ENCODE peak calls at places on chromosomes 6 and 20, in seven cellular contexts. L is GM10248, K is A673, J is Peyer's patch, B is AG10803, S is upper lobe of right lung, X is cardiac muscle cell. M is an unnamed sample.

GRCh38 chr20:59749293-59749680 is 144.9 kb downstream of the PHACTR3 start:
- DNase-seq in L (no peak), K (no peak), J (no peak), B (peak), S (no peak), X (peak), M (peak)

GRCh38 chr20:38764563-38765355 is 16.5 kb downstream of the ACTR5 start:
- DNase-seq in L (no peak), K (peak), J (peak), B (peak), S (no peak), X (peak), M (no peak)

GRCh38 chr6:67369679-67370078 is 1265.4 kb upstream of the ADGRB3 start:
- DNase-seq in L (no peak), K (no peak), J (no peak), B (no peak), S (no peak), X (no peak), M (no peak)

GRCh38 chr6:12051861-12052368 is 39.8 kb downstream of the HIVEP1 start:
- DNase-seq in L (peak), K (no peak), J (peak), B (peak), S (no peak), X (no peak), M (no peak)

GRCh38 chr20:47468290-47469050 is 33.2 kb upstream of the NCOA3 start:
- DNase-seq in L (peak), K (no peak), J (peak), B (no peak), S (no peak), X (no peak), M (no peak)

GRCh38 chr6:28357036-28357435 is 7.3 kb downstream of the ZKSCAN3 start:
- DNase-seq in L (no peak), K (no peak), J (no peak), B (no peak), S (no peak), X (peak), M (no peak)

GRCh38 chr6:85920782-85921181 is 278.1 kb upstream of the SYNCRIP start:
- DNase-seq in L (no peak), K (no peak), J (no peak), B (no peak), S (no peak), X (no peak), M (no peak)

GRCh38 chr20:32960849-32961731 is 43.1 kb downstream of the SUN5 start:
- DNase-seq in L (peak), K (no peak), J (peak), B (no peak), S (peak), X (no peak), M (no peak)

GRCh38 chr20:1654994-1655393 is 2.6 kb downstream of the SIRPG start:
- DNase-seq in L (no peak), K (peak), J (no peak), B (no peak), S (no peak), X (no peak), M (no peak)

GRCh38 chr6:32883789-32884188 is 29.8 kb downstream of the PSMB9 start:
- DNase-seq in L (no peak), K (peak), J (no peak), B (peak), S (peak), X (peak), M (no peak)

GRCh38 chr6:157107915-157108651 is 215.2 kb downstream of the TMEM242 start:
- DNase-seq in L (no peak), K (no peak), J (no peak), B (peak), S (no peak), X (peak), M (no peak)

GRCh38 chr6:1970151-1970561 is 275.2 kb downstream of the GMDS start:
- DNase-seq in L (no peak), K (no peak), J (no peak), B (no peak), S (no peak), X (peak), M (no peak)

GRCh38 chr6:72984981-72985665 is 240.2 kb downstream of the KHDC1L start:
- DNase-seq in L (no peak), K (no peak), J (no peak), B (peak), S (no peak), X (no peak), M (no peak)

GRCh38 chr20:10747019-10747418 is 73.2 kb upstream of the JAG1 start:
- DNase-seq in L (no peak), K (peak), J (no peak), B (no peak), S (no peak), X (no peak), M (no peak)

GRCh38 chr6:110683236-110683635 is 132.0 kb downstream of the CDK19 start:
- DNase-seq in L (no peak), K (no peak), J (no peak), B (no peak), S (no peak), X (no peak), M (no peak)

GRCh38 chr6:44029489-44030185 is 97.6 kb downstream of the MRPL14 start:
- DNase-seq in L (no peak), K (no peak), J (no peak), B (peak), S (peak), X (peak), M (no peak)

GRCh38 chr6:124881898-124882579 is 80.2 kb upstream of the RNF217 start:
- DNase-seq in L (no peak), K (peak), J (no peak), B (peak), S (no peak), X (peak), M (no peak)

GRCh38 chr6:159254186-159254585 is 85.0 kb downstream of the FNDC1 start:
- DNase-seq in L (no peak), K (no peak), J (no peak), B (peak), S (no peak), X (no peak), M (no peak)

DNA sequence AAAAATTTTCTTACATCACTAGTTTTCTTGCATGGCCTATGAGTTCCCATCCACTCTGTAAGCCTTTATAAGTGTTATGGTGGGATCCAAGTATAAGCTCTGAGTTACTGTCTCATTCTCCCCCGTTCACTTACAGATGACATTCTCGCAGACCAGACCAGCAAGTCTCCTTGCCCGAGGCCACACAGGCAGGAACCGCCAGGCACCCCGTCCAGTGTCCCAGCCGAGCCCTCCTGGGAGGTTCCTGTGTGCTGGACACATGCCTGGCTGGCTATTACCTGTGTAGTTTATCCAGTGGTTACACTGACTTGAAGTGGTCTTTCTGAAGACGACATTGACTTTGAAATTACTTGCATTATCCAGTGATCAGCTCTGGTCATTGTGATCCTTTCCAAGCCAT is 234.8 kb upstream of the QKI start:
- DNase-seq in L (no peak), K (no peak), J (no peak), B (no peak), S (no peak), X (no peak), M (no peak)
- TF ChIP-seq CTCF in L (no peak), K (no peak), J (no peak), B (no peak), S (no peak), X (no peak), M (no peak)

DNA sequence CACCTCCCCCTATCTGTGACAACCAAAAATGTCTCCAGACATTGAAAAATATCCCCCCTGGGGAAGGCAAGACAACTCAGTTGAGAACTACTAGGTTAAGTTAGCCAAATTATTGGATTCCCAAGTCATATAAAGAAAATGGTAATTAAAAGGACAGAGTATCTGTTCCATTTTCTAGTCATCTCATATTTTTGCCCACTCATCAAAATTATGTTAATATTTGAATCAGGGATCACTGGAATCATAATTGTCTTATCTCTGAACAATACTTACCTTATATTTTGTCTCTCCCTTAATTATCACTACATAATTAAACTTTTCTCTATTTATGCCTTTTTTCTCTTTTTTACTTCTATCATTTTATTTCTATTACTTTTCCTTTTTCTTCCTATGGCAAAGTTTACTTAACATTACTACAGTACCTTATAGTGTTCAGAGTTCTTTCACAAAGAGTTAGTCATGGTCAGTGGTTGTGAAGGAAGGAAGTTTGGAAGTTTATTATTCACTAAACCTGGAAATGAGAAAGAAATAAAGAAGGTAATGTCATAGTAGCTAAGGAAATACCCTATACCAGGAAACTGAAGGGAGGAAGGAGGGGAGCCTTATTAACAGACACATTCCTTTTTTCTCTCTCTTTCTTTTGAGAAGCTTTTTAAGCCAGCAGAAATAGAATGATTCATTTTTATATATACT is 333.0 kb downstream of the COL12A1 start:
- DNase-seq in L (no peak), K (peak), J (no peak), B (no peak), S (no peak), X (no peak), M (no peak)
- TF ChIP-seq CTCF in L (no peak), K (no peak), J (no peak), B (no peak), S (no peak), X (no peak), M (peak)

GRCh38 chr6:90097357-90097756 is 199.3 kb downstream of the BACH2 start:
- DNase-seq in L (no peak), K (peak), J (no peak), B (peak), S (no peak), X (no peak), M (no peak)

GRCh38 chr6:90096818-90097217 is 199.8 kb downstream of the BACH2 start:
- DNase-seq in L (no peak), K (no peak), J (no peak), B (no peak), S (no peak), X (no peak), M (no peak)

GRCh38 chr6:90100059-90100665 is 196.5 kb downstream of the BACH2 start:
- DNase-seq in L (no peak), K (no peak), J (no peak), B (no peak), S (no peak), X (no peak), M (no peak)

GRCh38 chr6:90098637-90099036 is 198.0 kb downstream of the BACH2 start:
- DNase-seq in L (no peak), K (no peak), J (no peak), B (peak), S (no peak), X (peak), M (no peak)

GRCh38 chr6:90098025-90098474 is 198.6 kb downstream of the BACH2 start:
- DNase-seq in L (no peak), K (peak), J (peak), B (peak), S (no peak), X (peak), M (no peak)
- TF ChIP-seq CTCF in L (no peak), K (peak), J (no peak), B (peak), S (peak), X (peak), M (peak)

DNA sequence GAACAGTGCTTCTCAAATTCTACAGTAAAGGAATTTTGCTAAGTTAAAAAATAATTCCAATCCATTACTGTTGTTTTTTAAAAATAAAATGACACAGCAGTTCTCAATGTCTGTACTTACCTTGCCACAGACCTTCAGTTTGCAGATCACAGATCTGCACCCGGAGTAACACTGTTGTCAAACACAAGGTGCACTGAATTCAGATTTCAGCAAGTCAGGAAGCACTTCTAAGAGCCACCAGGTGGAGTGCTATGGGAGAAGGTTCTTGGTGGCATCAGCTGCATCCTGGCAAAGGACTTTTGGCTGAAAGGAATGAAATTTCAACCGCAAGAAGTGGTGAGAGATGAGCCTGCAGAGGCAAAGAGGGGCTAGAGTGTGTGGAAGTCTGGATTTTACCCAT is 17.4 kb downstream of the RSPH4A start:
- DNase-seq in L (no peak), K (peak), J (no peak), B (no peak), S (no peak), X (no peak), M (no peak)
- TF ChIP-seq CTCF in L (peak), K (peak), J (no peak), B (no peak), S (no peak), X (peak), M (peak)

GRCh38 chr6:37169458-37170272 is at the start of gene PIM1:
- DNase-seq in L (peak), K (peak), J (peak), B (peak), S (peak), X (peak), M (peak)

GRCh38 chr6:37171141-37171969 is 1.4 kb downstream of the PIM1 start:
- DNase-seq in L (peak), K (peak), J (peak), B (peak), S (peak), X (peak), M (no peak)

GRCh38 chr6:37168809-37169457 is 1.0 kb upstream of the PIM1 start:
- DNase-seq in L (peak), K (no peak), J (no peak), B (no peak), S (no peak), X (no peak), M (no peak)

GRCh38 chr6:37171970-37172812 is 2.2 kb downstream of the PIM1 start:
- DNase-seq in L (peak), K (peak), J (peak), B (peak), S (peak), X (peak), M (no peak)

DNA sequence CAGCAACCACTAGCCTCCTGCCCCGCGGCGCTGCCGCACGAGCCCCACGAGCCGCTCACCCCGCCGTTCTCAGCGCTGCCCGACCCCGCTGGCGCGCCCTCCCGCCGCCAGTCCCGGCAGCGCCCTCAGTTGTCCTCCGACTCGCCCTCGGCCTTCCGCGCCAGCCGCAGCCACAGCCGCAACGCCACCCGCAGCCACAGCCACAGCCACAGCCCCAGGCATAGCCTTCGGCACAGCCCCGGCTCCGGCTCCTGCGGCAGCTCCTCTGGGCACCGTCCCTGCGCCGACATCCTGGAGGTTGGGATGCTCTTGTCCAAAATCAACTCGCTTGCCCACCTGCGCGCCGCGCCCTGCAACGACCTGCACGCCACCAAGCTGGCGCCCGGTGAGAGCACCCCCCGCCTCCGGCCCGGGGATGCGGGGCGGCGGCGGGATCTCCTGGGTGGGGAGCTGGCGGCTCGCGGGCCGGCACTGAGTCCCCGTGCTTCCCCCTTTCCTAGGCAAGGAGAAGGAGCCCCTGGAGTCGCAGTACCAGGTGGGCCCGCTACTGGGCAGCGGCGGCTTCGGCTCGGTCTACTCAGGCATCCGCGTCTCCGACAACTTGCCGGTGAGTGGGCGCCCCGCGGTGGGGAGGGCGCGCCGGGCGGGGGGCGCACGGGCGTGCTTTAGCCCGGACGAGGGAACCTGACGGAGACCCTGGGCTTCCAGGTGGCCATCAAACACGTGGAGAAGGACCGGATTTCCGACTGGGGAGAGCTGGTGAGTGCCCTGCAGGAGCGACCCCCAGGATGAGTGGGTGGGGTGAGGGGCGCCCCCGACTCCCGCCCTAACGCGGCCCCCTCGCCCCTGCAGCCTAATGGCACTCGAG is 555 bp downstream of the PIM1 start:
- DNase-seq in L (peak), K (peak), J (peak), B (peak), S (peak), X (peak), M (peak)
- TF ChIP-seq CTCF in L (peak), K (peak), J (peak), B (peak), S (peak), X (peak), M (peak)

GRCh38 chr6:97591955-97592354 is 308.9 kb upstream of the MMS22L start:
- DNase-seq in L (no peak), K (no peak), J (no peak), B (no peak), S (no peak), X (no peak), M (no peak)

GRCh38 chr6:97586344-97586743 is 303.3 kb upstream of the MMS22L start:
- DNase-seq in L (no peak), K (peak), J (no peak), B (peak), S (no peak), X (no peak), M (no peak)
- TF ChIP-seq CTCF in L (peak), K (peak), J (no peak), B (peak), S (no peak), X (no peak), M (peak)

DNA sequence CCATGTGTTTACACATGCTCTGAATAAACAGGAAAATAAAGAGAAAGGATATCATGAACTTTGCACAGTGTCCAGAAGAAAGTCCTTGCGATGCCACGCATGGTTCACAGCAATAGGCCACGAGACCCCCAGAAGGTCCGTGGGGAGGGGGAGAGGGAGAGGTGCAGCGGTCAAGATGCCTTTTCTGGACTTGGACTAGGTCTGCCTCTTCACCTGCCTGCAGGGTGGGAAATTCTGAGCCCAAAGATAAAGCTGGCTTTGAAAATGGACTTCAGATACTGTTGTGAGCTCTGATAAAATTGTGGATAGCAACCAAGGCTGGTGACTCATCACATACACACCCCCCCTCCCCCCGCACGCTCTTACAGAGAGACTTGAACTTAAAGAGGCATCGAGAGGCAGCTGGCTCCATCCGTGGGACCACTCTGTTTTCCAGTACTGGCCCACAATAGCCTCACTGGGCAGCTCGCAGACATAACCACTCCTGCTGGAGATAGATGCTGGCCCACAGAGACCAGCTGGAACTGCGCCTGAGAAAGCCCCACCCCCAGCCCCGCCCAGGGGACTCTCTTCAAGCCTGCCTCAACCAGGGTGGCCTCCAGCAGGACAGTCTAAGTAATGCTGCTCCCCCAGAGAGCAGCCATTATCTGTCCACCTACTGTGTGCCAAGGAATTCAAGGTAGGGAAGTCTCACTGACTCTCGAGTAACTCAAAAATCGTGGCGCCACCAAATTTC is 21.2 kb upstream of the NFATC2 start:
- DNase-seq in L (no peak), K (peak), J (peak), B (peak), S (no peak), X (peak), M (no peak)
- TF ChIP-seq CTCF in L (no peak), K (peak), J (no peak), B (peak), S (no peak), X (no peak), M (peak)

GRCh38 chr6:161498359-161498758 is 224.5 kb upstream of the AGPAT4 start:
- DNase-seq in L (no peak), K (peak), J (no peak), B (peak), S (no peak), X (peak), M (no peak)
- TF ChIP-seq CTCF in L (no peak), K (no peak), J (no peak), B (peak), S (no peak), X (peak), M (peak)